ENCODE peak calls at places on chromosomes 2 and 18, in ten cellular contexts. P, Q, V, H, C, W, O, S, L and N are unnamed samples.

GRCh38 chr2:144950874-144951560 is 431.1 kb upstream of the ZEB2 start:
- DNase-seq in P (no peak), Q (no peak), V (no peak), H (peak; percentile 99), C (no peak), W (peak; percentile 23), O (no peak), S (no peak), L (no peak), N (no peak)

GRCh38 chr2:16396986-16397385 is 268.6 kb downstream of the CYRIA start:
- DNase-seq in P (no peak), Q (no peak), V (no peak), H (no peak), C (no peak), W (no peak), O (no peak), S (no peak), L (no peak), N (no peak)

GRCh38 chr2:133787207-133787606 is 218.9 kb upstream of the NCKAP5 start:
- DNase-seq in P (no peak), Q (no peak), V (no peak), H (no peak), C (no peak), W (no peak), O (no peak), S (no peak), L (no peak), N (no peak)

GRCh38 chr2:175063741-175064140 is 58.6 kb upstream of the CHN1 start:
- DNase-seq in P (no peak), Q (no peak), V (no peak), H (no peak), C (no peak), W (no peak), O (no peak), S (no peak), L (no peak), N (no peak)

GRCh38 chr2:50648031-50648430 is 383.9 kb downstream of the NRXN1 start:
- DNase-seq in P (no peak), Q (no peak), V (no peak), H (no peak), C (no peak), W (no peak), O (no peak), S (no peak), L (no peak), N (no peak)

GRCh38 chr2:199316851-199317250 is 140.9 kb downstream of the SATB2 start:
- DNase-seq in P (no peak), Q (no peak), V (no peak), H (no peak), C (no peak), W (no peak), O (no peak), S (no peak), L (no peak), N (no peak)

GRCh38 chr2:127052068-127052770 is 54.7 kb downstream of the BIN1 start:
- DNase-seq in P (no peak), Q (no peak), V (no peak), H (no peak), C (no peak), W (no peak), O (no peak), S (no peak), L (no peak), N (no peak)

GRCh38 chr2:30106543-30106942 is 40.3 kb upstream of the YPEL5 start:
- DNase-seq in P (no peak), Q (no peak), V (no peak), H (no peak), C (no peak), W (no peak), O (no peak), S (no peak), L (no peak), N (no peak)

GRCh38 chr2:88834866-88835265 is 143.4 kb downstream of the RPIA start:
- DNase-seq in P (no peak), Q (no peak), V (no peak), H (no peak), C (no peak), W (no peak), O (no peak), S (no peak), L (no peak), N (no peak)

GRCh38 chr2:36441816-36442215 is 86.2 kb downstream of the CRIM1 start:
- DNase-seq in P (no peak), Q (no peak), V (no peak), H (no peak), C (no peak), W (no peak), O (no peak), S (no peak), L (no peak), N (no peak)

GRCh38 chr2:241846406-241846805 is 12.3 kb downstream of the PDCD1 start:
- DNase-seq in P (no peak), Q (no peak), V (peak; percentile 41), H (no peak), C (no peak), W (no peak), O (no peak), S (no peak), L (no peak), N (no peak)

GRCh38 chr2:20103514-20103913 is 52.1 kb upstream of the LAPTM4A start:
- DNase-seq in P (no peak), Q (no peak), V (no peak), H (no peak), C (no peak), W (no peak), O (no peak), S (no peak), L (no peak), N (no peak)

GRCh38 chr18:68781224-68781623 is 16.7 kb upstream of the CCDC102B start:
- DNase-seq in P (no peak), Q (no peak), V (no peak), H (no peak), C (no peak), W (no peak), O (no peak), S (peak; percentile 24), L (no peak), N (no peak)

GRCh38 chr2:6896930-6897759 is 19.6 kb downstream of the RSAD2 start:
- DNase-seq in P (no peak), Q (no peak), V (no peak), H (peak; percentile 44), C (no peak), W (no peak), O (no peak), S (no peak), L (peak; percentile 38), N (no peak)

GRCh38 chr2:85811173-85811849 is 57.5 kb downstream of the ATOH8 start:
- DNase-seq in P (no peak), Q (no peak), V (peak; percentile 68), H (no peak), C (no peak), W (no peak), O (no peak), S (peak; percentile 63), L (no peak), N (no peak)

GRCh38 chr18:79631761-79632446 is 47.7 kb upstream of the CTDP1 start:
- DNase-seq in P (no peak), Q (no peak), V (no peak), H (no peak), C (no peak), W (no peak), O (no peak), S (no peak), L (no peak), N (no peak)

GRCh38 chr18:63141777-63142176 is 177.8 kb downstream of the BCL2 start:
- DNase-seq in P (no peak), Q (no peak), V (no peak), H (no peak), C (no peak), W (no peak), O (no peak), S (no peak), L (no peak), N (no peak)

GRCh38 chr2:74944987-74945782 is 13.3 kb upstream of the POLE4 start:
- DNase-seq in P (no peak), Q (no peak), V (no peak), H (no peak), C (no peak), W (no peak), O (no peak), S (no peak), L (no peak), N (no peak)

GRCh38 chr2:6043238-6043637 is 351.1 kb downstream of the SOX11 start:
- DNase-seq in P (no peak), Q (no peak), V (no peak), H (no peak), C (no peak), W (no peak), O (no peak), S (no peak), L (no peak), N (no peak)